ENCODE peak calls at places on chromosomes 7 and 10, in four cellular contexts. One of them, this sample, is unnamed.

GRCh38 chr10:17001961-17002749 is 127.5 kb downstream of the CUBN start:
- DNase-seq in kidney tubule cell: no peak
- DNase-seq in T-helper 1 cell: peak; percentile 45
- DNase-seq in GM04504: peak; percentile 96
- DNase-seq in this sample: peak; percentile 20

GRCh38 chr10:184911-185310 is 49.7 kb downstream of the ZMYND11 start:
- DNase-seq in kidney tubule cell: peak; percentile 48
- DNase-seq in T-helper 1 cell: no peak
- DNase-seq in GM04504: no peak
- DNase-seq in this sample: no peak

GRCh38 chr10:79050896-79051555 is 17.7 kb upstream of the ZMIZ1 start:
- DNase-seq in kidney tubule cell: no peak
- DNase-seq in T-helper 1 cell: no peak
- DNase-seq in GM04504: no peak
- DNase-seq in this sample: no peak

GRCh38 chr10:18233775-18234174 is 93.6 kb downstream of the CACNB2 start:
- DNase-seq in kidney tubule cell: peak; percentile 76
- DNase-seq in T-helper 1 cell: no peak
- DNase-seq in GM04504: no peak
- DNase-seq in this sample: no peak

GRCh38 chr10:42934842-42935241 is 142.0 kb upstream of the RET start:
- DNase-seq in kidney tubule cell: no peak
- DNase-seq in T-helper 1 cell: no peak
- DNase-seq in GM04504: no peak
- DNase-seq in this sample: no peak

GRCh38 chr10:14460447-14460846 is 129.7 kb upstream of the FRMD4A start:
- DNase-seq in kidney tubule cell: no peak
- DNase-seq in T-helper 1 cell: no peak
- DNase-seq in GM04504: no peak
- DNase-seq in this sample: no peak

GRCh38 chr7:130272456-130273080 is 5.9 kb downstream of the CPA2 start:
- DNase-seq in kidney tubule cell: no peak
- DNase-seq in T-helper 1 cell: no peak
- DNase-seq in GM04504: no peak
- DNase-seq in this sample: no peak

GRCh38 chr10:64846706-64847105 is 1325.5 kb downstream of the REEP3 start:
- DNase-seq in kidney tubule cell: no peak
- DNase-seq in T-helper 1 cell: no peak
- DNase-seq in GM04504: no peak
- DNase-seq in this sample: no peak

GRCh38 chr7:70785427-70785826 is 346.5 kb upstream of the GALNT17 start:
- DNase-seq in kidney tubule cell: no peak
- DNase-seq in T-helper 1 cell: no peak
- DNase-seq in GM04504: no peak
- DNase-seq in this sample: no peak

GRCh38 chr10:51405580-51406367 is 293.6 kb downstream of the CSTF2T start:
- DNase-seq in kidney tubule cell: no peak
- DNase-seq in T-helper 1 cell: no peak
- DNase-seq in GM04504: no peak
- DNase-seq in this sample: no peak

GRCh38 chr10:113000876-113001598 is 51.0 kb downstream of the TCF7L2 start:
- DNase-seq in kidney tubule cell: peak; percentile 78
- DNase-seq in T-helper 1 cell: no peak
- DNase-seq in GM04504: no peak
- DNase-seq in this sample: no peak

GRCh38 chr7:106042196-106042611 is 69.9 kb downstream of the SYPL1 start:
- DNase-seq in kidney tubule cell: no peak
- DNase-seq in T-helper 1 cell: no peak
- DNase-seq in GM04504: no peak
- DNase-seq in this sample: no peak

This sample was measured in T-cell.